ENCODE peak calls at places on chromosomes 4 and X, in ten cellular contexts. Q is stimulated activated CD4-positive, alpha-beta T cell treated with anti-CD3 and anti-CD28 coated beads, Interleukin-1b, Interleukin-23, amount 100 ng/mL, for 48 hours; O is NCI-H2081; B is foreskin fibroblast; M is M059J; C is RKO; P is stimulated activated CD8-positive, alpha-beta memory T cell treated with anti-CD3 and anti-CD28 coated beads, Interleukin-7, amount 100 ng/mL, for 24 hours; T is LoVo; G is A549; Z is substantia nigra. Y is an unnamed sample.

GRCh38 chrX:132489256-132490085 is 633 bp upstream of the MBNL3 start:
- DNase-seq in Q (peak), O (peak), B (peak), M (peak), C (peak), P (peak), T (peak), G (no peak), Z (peak), Y (peak)

GRCh38 chrX:43734444-43734843 is 78.3 kb downstream of the MAOA start:
- DNase-seq in Q (no peak), O (no peak), B (no peak), M (no peak), C (no peak), P (no peak), T (no peak), G (no peak), Z (no peak), Y (no peak)

GRCh38 chrX:136065044-136065671 is 79.9 kb downstream of the SLC9A6 start:
- DNase-seq in Q (peak), O (no peak), B (peak), M (peak), C (no peak), P (no peak), T (no peak), G (no peak), Z (no peak), Y (peak)

GRCh38 chrX:103356023-103356798 is at the start of gene TCEAL9:
- DNase-seq in Q (no peak), O (peak), B (peak), M (peak), C (peak), P (no peak), T (peak), G (peak), Z (no peak), Y (peak)

GRCh38 chr4:78244691-78245485 is 187.8 kb downstream of the FRAS1 start:
- DNase-seq in Q (no peak), O (no peak), B (peak), M (no peak), C (no peak), P (no peak), T (no peak), G (no peak), Z (no peak), Y (no peak)

GRCh38 chrX:134453631-134454030 is 6.3 kb upstream of the HPRT1 start:
- DNase-seq in Q (no peak), O (peak), B (no peak), M (no peak), C (no peak), P (no peak), T (no peak), G (no peak), Z (no peak), Y (peak)

GRCh38 chrX:1483843-1484637 is 31.3 kb upstream of the ASMTL start:
- DNase-seq in Q (no peak), O (no peak), B (no peak), M (no peak), C (no peak), P (no peak), T (no peak), G (no peak), Z (no peak), Y (no peak)

GRCh38 chr4:87410157-87410556 is 12.2 kb upstream of the NUDT9 start:
- DNase-seq in Q (no peak), O (no peak), B (no peak), M (no peak), C (no peak), P (no peak), T (no peak), G (no peak), Z (no peak), Y (no peak)

GRCh38 chr4:15303052-15303641 is 124.7 kb upstream of the C1QTNF7 start:
- DNase-seq in Q (no peak), O (no peak), B (peak), M (peak), C (peak), P (no peak), T (no peak), G (peak), Z (no peak), Y (no peak)